ENCODE peak calls at places on chromosomes 13 and 19, in seven cellular contexts. M is breast epithelium, P is lower lobe of right lung, C is mammary epithelial cell, Q is AG04450, T is heart left ventricle, Z is colonic mucosa. G is an unnamed sample. For H3K27me3, the result is how much of the 10 kb centered on the place peaks cover.

GRCh38 chr19:31148671-31149070 is 200.6 kb downstream of the TSHZ3 start:
- DNase-seq in M (no peak), P (no peak), C (no peak), Q (no peak), T (no peak), Z (no peak), G (no peak)

GRCh38 chr13:99980201-99981114 is 1.1 kb upstream of the ZIC2 start:
- DNase-seq in M (peak), P (no peak), C (peak), Q (no peak), T (no peak), Z (peak), G (no peak)

GRCh38 chr13:76792680-76793334 is 93.4 kb downstream of the KCTD12 start:
- DNase-seq in M (no peak), P (no peak), C (peak), Q (no peak), T (peak), Z (peak), G (no peak)

GRCh38 chr13:64847767-64848166 is 2382.4 kb downstream of the PCDH9 start:
- DNase-seq in M (no peak), P (no peak), C (no peak), Q (no peak), T (no peak), Z (no peak), G (no peak)

GRCh38 chr13:61410669-61411297 is 4.9 kb downstream of the PCDH20 start:
- DNase-seq in M (no peak), P (no peak), C (no peak), Q (no peak), T (no peak), Z (no peak), G (no peak)

GRCh38 chr19:39448271-39448670 is 2.9 kb downstream of the SUPT5H start:
- DNase-seq in M (no peak), P (no peak), C (peak), Q (no peak), T (no peak), Z (no peak), G (no peak)

GRCh38 chr19:1491114-1491848 is at the start of gene REEP6:
- DNase-seq in M (no peak), P (no peak), C (no peak), Q (no peak), T (no peak), Z (no peak), G (no peak)

GRCh38 chr13:87982436-87982835 is 311.3 kb downstream of the SLITRK5 start:
- DNase-seq in M (no peak), P (no peak), C (no peak), Q (no peak), T (no peak), Z (no peak), G (no peak)

GRCh38 chr19:33818426-33818825 is 21.8 kb downstream of the KCTD15 start:
- DNase-seq in M (no peak), P (peak), C (no peak), Q (no peak), T (no peak), Z (no peak), G (no peak)

GRCh38 chr13:97256343-97256783 is 34.2 kb downstream of the MBNL2 start:
- DNase-seq in M (no peak), P (no peak), C (peak), Q (peak), T (no peak), Z (no peak), G (peak)

GRCh38 chr19:38891791-38892190 is 7.6 kb downstream of the SIRT2 start:
- DNase-seq in M (peak), P (no peak), C (no peak), Q (no peak), T (no peak), Z (no peak), G (no peak)

GRCh38 chr19:55716531-55716930 is 21.7 kb downstream of the NLRP9 start:
- DNase-seq in M (no peak), P (no peak), C (no peak), Q (no peak), T (no peak), Z (no peak), G (no peak)

GRCh38 chr13:35163674-35164073 is 221.6 kb downstream of the NBEA start:
- DNase-seq in M (no peak), P (no peak), C (no peak), Q (no peak), T (no peak), Z (no peak), G (no peak)

GRCh38 chr13:60583196-60583908 is 186.3 kb downstream of the TDRD3 start:
- DNase-seq in M (no peak), P (no peak), C (no peak), Q (no peak), T (no peak), Z (peak), G (no peak)

GRCh38 chr13:83732755-83733154 is 149.5 kb downstream of the SLITRK1 start:
- DNase-seq in M (no peak), P (no peak), C (no peak), Q (no peak), T (no peak), Z (no peak), G (no peak)

GRCh38 chr13:66402071-66402470 is 828.1 kb downstream of the PCDH9 start:
- DNase-seq in M (no peak), P (no peak), C (no peak), Q (no peak), T (no peak), Z (no peak), G (no peak)

GRCh38 chr19:32264568-32264967 is 80.8 kb upstream of the ZNF507 start:
- DNase-seq in M (no peak), P (no peak), C (no peak), Q (no peak), T (no peak), Z (no peak), G (no peak)

GRCh38 chr13:29991343-29991742 is 140.9 kb upstream of the UBL3 start:
- DNase-seq in M (no peak), P (no peak), C (peak), Q (peak), T (no peak), Z (no peak), G (peak)

GRCh38 chr13:38566526-38566925 is 120.4 kb upstream of the FREM2 start:
- DNase-seq in M (no peak), P (no peak), C (no peak), Q (no peak), T (no peak), Z (no peak), G (no peak)

DNA sequence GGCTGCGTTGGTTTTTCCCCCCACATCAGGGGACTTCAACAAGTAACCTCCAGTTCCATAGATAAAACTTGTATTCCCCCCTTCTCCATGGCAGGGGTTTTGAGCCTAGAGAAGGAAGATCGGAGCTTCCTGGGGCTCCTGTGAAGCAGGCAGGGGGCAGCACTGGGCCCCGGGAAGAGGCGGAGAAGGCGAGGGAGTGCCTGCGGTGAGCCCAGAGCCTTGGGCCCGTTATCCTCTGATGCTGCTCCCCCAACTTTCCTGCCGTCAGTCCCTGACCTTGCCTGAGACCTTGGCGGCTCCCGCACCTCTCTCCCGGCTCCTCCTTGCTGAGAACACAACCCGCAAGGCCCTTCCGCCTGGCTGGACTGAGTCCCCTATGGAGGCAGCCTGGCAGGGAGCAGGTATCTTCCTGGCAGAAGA is 2.5 kb downstream of the LIPE start:
- DNase-seq in M (no peak), P (no peak), C (no peak), Q (no peak), T (peak), Z (no peak), G (no peak)
- TF ChIP-seq CTCF in M (no peak), P (no peak), C (peak), Q (peak), T (no peak), Z (no peak), G (no peak)

DNA sequence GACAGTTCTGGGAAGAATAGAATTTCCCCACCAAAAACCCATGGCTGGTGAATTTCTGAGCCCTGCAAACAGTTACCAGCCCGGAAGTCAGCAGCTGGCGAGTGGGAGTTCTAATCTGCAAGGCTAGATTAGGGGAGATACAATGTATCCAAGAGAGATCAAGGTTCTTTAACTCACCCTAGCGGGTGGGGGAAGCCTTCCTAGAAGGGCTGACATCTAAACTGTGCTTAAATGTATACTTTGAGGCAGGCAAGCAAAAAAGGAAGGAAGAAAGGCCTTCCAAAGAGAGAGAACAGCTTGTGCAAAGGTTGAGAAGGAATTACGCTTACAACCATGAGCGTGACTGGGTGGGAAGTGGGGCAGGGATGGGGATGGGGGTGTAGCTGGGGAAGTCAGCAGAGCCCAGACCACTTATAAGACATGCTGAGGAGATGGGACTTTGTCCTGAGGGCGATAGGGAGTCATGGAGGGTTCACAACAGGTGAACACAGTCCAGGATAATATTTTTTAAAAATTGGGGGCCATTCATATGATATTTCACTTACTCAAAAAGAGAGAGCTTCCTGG is 20.8 kb upstream of the ZNRF4 start:
- DNase-seq in M (no peak), P (no peak), C (no peak), Q (no peak), T (no peak), Z (no peak), G (no peak)
- H3K27me3 ChIP-seq in M (under half), P (under half), C (under half), Q (under half), T (under half), Z (under half), G (under half)

GRCh38 chr19:3059653-3060052 is 2.6 kb downstream of the TLE5 start:
- DNase-seq in M (no peak), P (no peak), C (no peak), Q (no peak), T (no peak), Z (no peak), G (no peak)
- H3K27ac ChIP-seq in M (peak), P (peak), C (no peak), Q (no peak), T (peak), Z (peak), G (no peak)

GRCh38 chr19:11159598-11160001 is 4.0 kb upstream of the SPC24 start:
- DNase-seq in M (no peak), P (no peak), C (no peak), Q (no peak), T (no peak), Z (no peak), G (no peak)

GRCh38 chr19:11164278-11164677 is 8.7 kb upstream of the SPC24 start:
- DNase-seq in M (no peak), P (no peak), C (no peak), Q (no peak), T (no peak), Z (no peak), G (no peak)

GRCh38 chr19:11164879-11165406 is 9.4 kb upstream of the SPC24 start:
- DNase-seq in M (no peak), P (peak), C (no peak), Q (no peak), T (peak), Z (peak), G (no peak)

GRCh38 chr19:11155373-11156120 is at the start of gene SPC24:
- DNase-seq in M (peak), P (peak), C (peak), Q (peak), T (peak), Z (peak), G (peak)

GRCh38 chr19:11160119-11160768 is 4.7 kb upstream of the SPC24 start:
- DNase-seq in M (no peak), P (no peak), C (no peak), Q (no peak), T (no peak), Z (no peak), G (no peak)
- TF ChIP-seq CTCF in M (no peak), P (no peak), C (no peak), Q (peak), T (no peak), Z (no peak), G (no peak)

GRCh38 chr19:45554481-45554880 is 30.1 kb downstream of the OPA3 start:
- DNase-seq in M (no peak), P (no peak), C (no peak), Q (no peak), T (no peak), Z (no peak), G (no peak)
- H3K27me3 ChIP-seq in M (under half), P (under half), C (under half), Q (under half), T (under half), Z (under half), G (under half)

GRCh38 chr19:16359074-16359473 is 34.4 kb downstream of the KLF2 start:
- DNase-seq in M (peak), P (no peak), C (no peak), Q (no peak), T (no peak), Z (no peak), G (no peak)
- H3K27ac ChIP-seq in M (no peak), P (no peak), C (no peak), Q (no peak), T (no peak), Z (no peak), G (no peak)

DNA sequence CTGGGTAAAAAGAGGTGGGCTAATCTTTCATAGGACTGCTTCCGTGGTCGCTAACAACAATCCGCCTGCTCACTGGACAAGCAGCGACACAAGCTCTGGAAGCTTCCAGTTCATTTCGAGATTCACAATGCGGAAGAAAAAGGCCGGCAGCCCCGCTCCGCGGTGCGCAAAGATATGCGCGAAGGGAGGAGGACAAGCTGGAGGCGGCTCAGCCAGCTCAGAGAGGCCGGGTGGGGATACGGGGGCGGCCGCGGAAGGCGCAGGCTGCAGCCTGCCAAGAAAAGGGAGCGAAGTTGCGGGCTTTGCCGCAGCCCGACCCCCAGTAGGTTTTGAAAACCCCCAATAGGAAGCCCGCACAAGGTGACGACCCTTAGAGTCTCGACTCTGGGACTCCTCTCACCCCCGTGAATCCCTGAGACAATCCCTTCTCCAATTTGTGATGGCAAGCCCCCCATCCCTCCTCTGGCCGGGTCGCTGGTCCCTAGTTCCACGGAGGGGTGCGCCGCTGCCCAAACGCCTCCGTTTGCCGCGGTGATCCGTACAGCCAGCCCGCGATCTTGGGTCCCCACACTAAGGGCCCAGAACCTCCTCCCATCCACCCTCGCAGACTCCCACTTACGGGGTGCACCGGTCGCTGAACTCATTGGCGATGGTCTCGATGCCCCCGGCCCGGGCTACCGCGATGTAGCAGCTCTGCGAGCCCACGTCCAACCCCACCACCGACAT is 684 bp downstream of the HSPH1 start:
- DNase-seq in M (peak), P (peak), C (peak), Q (peak), T (peak), Z (peak), G (peak)
- TF ChIP-seq CTCF in M (no peak), P (no peak), C (no peak), Q (no peak), T (no peak), Z (no peak), G (peak)